ENCODE peak calls at places on chromosomes 4 and X, in four cellular contexts. S is cardiac fibroblast, M is OCI-LY7, Q is HCT116. V is an unnamed sample.

GRCh38 chrX:132564026-132564425 is 75.2 kb upstream of the MBNL3 start:
- DNase-seq in Q (no peak), M (no peak), S (no peak), V (no peak)

GRCh38 chrX:15430584-15430983 is 46.4 kb upstream of the VEGFD start:
- DNase-seq in S (no peak), Q (no peak), M (no peak), V (no peak)

GRCh38 chrX:130523460-130524394 is 121.9 kb downstream of the RBMX2 start:
- DNase-seq in S (peak; percentile 1), Q (no peak), M (no peak), V (no peak)

GRCh38 chr4:3461515-3462291 is 1.4 kb upstream of the DOK7 start:
- DNase-seq in S (no peak), Q (no peak), M (no peak), V (peak; percentile 49)

GRCh38 chr4:132417220-132417619 is 731.9 kb upstream of the PCDH10 start:
- DNase-seq in M (peak; percentile 65), Q (peak; percentile 18), S (peak; percentile 1), V (no peak)

GRCh38 chrX:31070057-31070468 is 1.8 kb downstream of the FTHL17 start:
- DNase-seq in S (no peak), M (no peak), Q (no peak), V (no peak)

GRCh38 chrX:137982791-137983190 is 416.9 kb downstream of the ZIC3 start:
- DNase-seq in M (no peak), S (no peak), Q (no peak), V (no peak)

GRCh38 chr4:2036866-2037265 is 22.3 kb upstream of the NAT8L start:
- DNase-seq in Q (no peak), M (peak; percentile 14), S (no peak), V (no peak)

GRCh38 chr4:103074598-103075434 is 1.7 kb downstream of the SLC9B2 start:
- DNase-seq in S (peak; percentile 49), Q (no peak), M (peak; percentile 54), V (no peak)

GRCh38 chr4:88008133-88008621 is 742 bp downstream of the PKD2 start:
- DNase-seq in M (peak; percentile 37), Q (no peak), S (peak; percentile 58), V (no peak)

GRCh38 chrX:30612250-30612655 is 34.7 kb upstream of the TASL start:
- DNase-seq in M (no peak), Q (no peak), S (no peak), V (no peak)

GRCh38 chr4:30867427-30867826 is 147.3 kb downstream of the PCDH7 start:
- DNase-seq in S (no peak), M (no peak), Q (no peak), V (peak; percentile 65)

GRCh38 chr4:138053601-138054322 is 188.4 kb downstream of the SLC7A11 start:
- DNase-seq in S (peak; percentile 91), Q (peak; percentile 61), M (no peak), V (peak; percentile 89)

GRCh38 chr4:55876387-55876786 is 22.9 kb downstream of the EXOC1 start:
- DNase-seq in Q (no peak), M (no peak), S (no peak), V (no peak)

GRCh38 chr4:147778942-147779341 is 47.1 kb downstream of the ARHGAP10 start:
- DNase-seq in M (no peak), Q (no peak), S (no peak), V (no peak)

GRCh38 chr4:75028196-75028854 is 95.4 kb downstream of the PARM1 start:
- DNase-seq in M (no peak), Q (no peak), S (no peak), V (no peak)

GRCh38 chr4:94974773-94975172 is 217.0 kb downstream of the BMPR1B start:
- DNase-seq in S (peak; percentile 78), M (no peak), Q (no peak), V (peak; percentile 43)

GRCh38 chr4:66991521-66991920 is 553.8 kb downstream of the CENPC start:
- DNase-seq in Q (no peak), S (no peak), M (no peak), V (no peak)

GRCh38 chrX:130174051-130174704 is 2.4 kb downstream of the RAB33A start:
- DNase-seq in Q (no peak), S (peak; percentile 62), M (no peak), V (no peak)

GRCh38 chr4:125789018-125789417 is 474.3 kb downstream of the FAT4 start:
- DNase-seq in M (no peak), Q (no peak), S (no peak), V (peak; percentile 23)

GRCh38 chrX:77743720-77744119 is 42.3 kb downstream of the ATRX start:
- DNase-seq in S (no peak), M (no peak), Q (no peak), V (no peak)

GRCh38 chrX:30822068-30822671 is 66.9 kb downstream of the TAB3 start:
- DNase-seq in M (peak; percentile 51), S (peak; percentile 15), Q (no peak), V (no peak)

GRCh38 chr4:25953740-25954139 is 39.7 kb downstream of the SMIM20 start:
- DNase-seq in Q (peak; percentile 79), M (no peak), S (peak; percentile 66), V (no peak)

GRCh38 chrX:47644557-47645091 is 5.7 kb downstream of the ELK1 start:
- DNase-seq in Q (no peak), M (no peak), S (peak; percentile 63), V (no peak)

GRCh38 chr4:7337196-7338058 is 97.3 kb downstream of the PSAPL1 start:
- DNase-seq in M (no peak), S (no peak), Q (no peak), V (no peak)

GRCh38 chr4:111323916-111324315 is 701.0 kb upstream of the PITX2 start:
- DNase-seq in M (no peak), S (peak; percentile 42), Q (no peak), V (peak; percentile 5)

GRCh38 chr4:112751447-112751846 is 114.5 kb downstream of the LARP7 start:
- DNase-seq in M (no peak), S (no peak), Q (no peak), V (no peak)

GRCh38 chrX:41377624-41378023 is 43.7 kb downstream of the DDX3X start:
- DNase-seq in Q (no peak), S (peak; percentile 9), M (no peak), V (no peak)

GRCh38 chr4:8837181-8837811 is 34.3 kb downstream of the HMX1 start:
- DNase-seq in M (no peak), Q (no peak), S (no peak), V (no peak)

GRCh38 chr4:168585168-168586091 is 88.6 kb downstream of the PALLD start:
- DNase-seq in Q (peak; percentile 63), S (peak; percentile 92), M (peak; percentile 4), V (peak; percentile 62)

GRCh38 chr4:26022346-26022891 is 108.4 kb downstream of the SMIM20 start:
- DNase-seq in Q (no peak), M (no peak), S (peak; percentile 88), V (peak; percentile 43)

GRCh38 chr4:105474110-105474518 is 252 bp upstream of the PPA2 start:
- DNase-seq in S (peak; percentile 85), Q (no peak), M (no peak), V (no peak)

GRCh38 chrX:117713411-117713810 is 403.2 kb downstream of the KLHL13 start:
- DNase-seq in M (no peak), S (no peak), Q (no peak), V (no peak)

GRCh38 chr4:1179089-1179441 is 6.7 kb upstream of the SPON2 start:
- DNase-seq in S (no peak), M (no peak), Q (no peak), V (no peak)

GRCh38 chr4:124135409-124135813 is 577.1 kb downstream of the ANKRD50 start:
- DNase-seq in S (peak; percentile 48), M (no peak), Q (no peak), V (no peak)

GRCh38 chr4:38673109-38673978 is 9.3 kb downstream of the KLF3 start:
- DNase-seq in S (peak; percentile 35), Q (peak; percentile 56), M (no peak), V (no peak)
- H3K4me3 ChIP-seq in S (no peak overlapping the region), Q (peak overlapping the region; percentile 1), M (no peak overlapping the region), V (no peak overlapping the region)

GRCh38 chr4:158046345-158046744 is 126.5 kb downstream of the GASK1B start:
- DNase-seq in S (no peak), M (no peak), Q (no peak), V (no peak)
- H3K4me3 ChIP-seq in S (no peak overlapping the region), M (no peak overlapping the region), Q (no peak overlapping the region), V (no peak overlapping the region)

DNA sequence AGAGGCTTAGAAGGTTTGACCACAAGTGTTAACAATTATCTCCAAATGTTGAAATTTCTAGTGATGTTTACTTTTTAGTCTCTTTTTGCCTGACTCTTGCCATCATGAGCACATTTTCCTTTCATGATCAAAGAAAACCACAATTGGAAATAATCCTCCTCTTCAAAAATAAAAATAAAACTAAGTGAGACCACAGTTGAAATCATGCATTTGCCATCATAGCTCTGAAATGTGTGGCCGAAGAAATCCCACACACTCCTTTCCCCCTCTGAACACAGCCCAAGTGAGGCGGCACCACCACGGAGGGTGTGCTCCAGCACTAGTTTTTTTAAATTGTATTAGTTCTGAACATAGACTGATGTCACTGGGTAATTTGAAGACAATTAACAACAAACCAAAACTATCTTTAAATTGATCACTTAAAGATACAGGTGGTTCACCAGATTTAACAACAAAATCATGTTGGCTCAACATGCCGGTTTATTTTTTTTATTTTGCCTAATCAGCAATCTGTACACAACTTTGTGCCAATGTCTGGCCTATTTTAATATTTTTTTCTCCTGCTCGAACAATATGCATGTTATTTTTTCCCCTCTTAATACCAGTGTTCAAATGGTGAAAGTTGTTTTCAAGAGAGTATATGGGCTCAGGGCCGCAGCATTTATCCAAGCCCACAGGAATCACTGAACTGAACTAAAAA is 17.6 kb downstream of the APBB2 start:
- DNase-seq in Q (no peak), M (no peak), S (no peak), V (no peak)
- H3K4me3 ChIP-seq in Q (no peak overlapping the region), M (no peak overlapping the region), S (no peak overlapping the region), V (no peak overlapping the region)

GRCh38 chrX:37746268-37746931 is 33.5 kb upstream of the CYBB start:
- DNase-seq in M (no peak), S (no peak), Q (no peak), V (no peak)
- H3K4me3 ChIP-seq in M (no peak overlapping the region), S (no peak overlapping the region), Q (no peak overlapping the region), V (no peak overlapping the region)

V was measured in skeletal muscle cell.